ENCODE peak calls at places on chromosomes 1 and 21, in nine cellular contexts. One of them, this sample, is unnamed.
A peak's percentile ranks its signal among the peaks of the same experiment; 100 is the strongest.

GRCh38 chr1:186165303-186165702 is 209.8 kb downstream of the TPR start:
- DNase-seq in mammary epithelial cell: peak; percentile 75
- DNase-seq in sigmoid colon: no peak
- DNase-seq in H9: no peak
- DNase-seq in lung: no peak
- DNase-seq in naive thymus-derived CD4-positive, alpha-beta T cell: no peak
- DNase-seq in aorta: no peak
- DNase-seq in astrocyte: peak; percentile 48
- DNase-seq in cardiac muscle cell: no peak
- DNase-seq in this sample: no peak

GRCh38 chr1:212430416-212430815 is 2.3 kb upstream of the NENF start:
- DNase-seq in mammary epithelial cell: no peak
- DNase-seq in sigmoid colon: no peak
- DNase-seq in H9: no peak
- DNase-seq in lung: no peak
- DNase-seq in naive thymus-derived CD4-positive, alpha-beta T cell: no peak
- DNase-seq in aorta: no peak
- DNase-seq in astrocyte: peak; percentile 28
- DNase-seq in cardiac muscle cell: no peak
- DNase-seq in this sample: no peak

GRCh38 chr21:42073140-42074099 is 2.3 kb downstream of the UMODL1 start:
- DNase-seq in mammary epithelial cell: no peak
- DNase-seq in sigmoid colon: no peak
- DNase-seq in H9: no peak
- DNase-seq in lung: no peak
- DNase-seq in naive thymus-derived CD4-positive, alpha-beta T cell: no peak
- DNase-seq in aorta: no peak
- DNase-seq in astrocyte: no peak
- DNase-seq in cardiac muscle cell: no peak
- DNase-seq in this sample: no peak

GRCh38 chr1:29697391-29697780 is 461.1 kb downstream of the PTPRU start:
- DNase-seq in mammary epithelial cell: no peak
- DNase-seq in sigmoid colon: no peak
- DNase-seq in H9: no peak
- DNase-seq in lung: no peak
- DNase-seq in naive thymus-derived CD4-positive, alpha-beta T cell: no peak
- DNase-seq in aorta: no peak
- DNase-seq in astrocyte: no peak
- DNase-seq in cardiac muscle cell: no peak
- DNase-seq in this sample: no peak

GRCh38 chr1:169999357-169999756 is 75.1 kb downstream of the KIFAP3 start:
- DNase-seq in mammary epithelial cell: peak; percentile 84
- DNase-seq in sigmoid colon: no peak
- DNase-seq in H9: no peak
- DNase-seq in lung: no peak
- DNase-seq in naive thymus-derived CD4-positive, alpha-beta T cell: no peak
- DNase-seq in aorta: peak; percentile 49
- DNase-seq in astrocyte: peak; percentile 97
- DNase-seq in cardiac muscle cell: no peak
- DNase-seq in this sample: no peak

GRCh38 chr1:8516793-8517556 is 199.1 kb downstream of the SLC45A1 start:
- DNase-seq in mammary epithelial cell: no peak
- DNase-seq in sigmoid colon: no peak
- DNase-seq in H9: no peak
- DNase-seq in lung: no peak
- DNase-seq in naive thymus-derived CD4-positive, alpha-beta T cell: peak; percentile 28
- DNase-seq in aorta: no peak
- DNase-seq in astrocyte: peak; percentile 57
- DNase-seq in cardiac muscle cell: no peak
- DNase-seq in this sample: no peak

GRCh38 chr1:211551628-211552465 is 27.1 kb downstream of the SLC30A1 start:
- DNase-seq in mammary epithelial cell: peak; percentile 81
- DNase-seq in sigmoid colon: no peak
- DNase-seq in H9: no peak
- DNase-seq in lung: no peak
- DNase-seq in naive thymus-derived CD4-positive, alpha-beta T cell: no peak
- DNase-seq in aorta: peak; percentile 69
- DNase-seq in astrocyte: peak; percentile 79
- DNase-seq in cardiac muscle cell: no peak
- DNase-seq in this sample: peak; percentile 54

GRCh38 chr1:177571485-177572076 is 398.3 kb downstream of the SEC16B start:
- DNase-seq in mammary epithelial cell: no peak
- DNase-seq in sigmoid colon: no peak
- DNase-seq in H9: no peak
- DNase-seq in lung: no peak
- DNase-seq in naive thymus-derived CD4-positive, alpha-beta T cell: no peak
- DNase-seq in aorta: no peak
- DNase-seq in astrocyte: no peak
- DNase-seq in cardiac muscle cell: no peak
- DNase-seq in this sample: no peak

GRCh38 chr1:232704256-232704655 is 74.3 kb upstream of the SIPA1L2 start:
- DNase-seq in mammary epithelial cell: no peak
- DNase-seq in sigmoid colon: no peak
- DNase-seq in H9: no peak
- DNase-seq in lung: no peak
- DNase-seq in naive thymus-derived CD4-positive, alpha-beta T cell: no peak
- DNase-seq in aorta: no peak
- DNase-seq in astrocyte: no peak
- DNase-seq in cardiac muscle cell: no peak
- DNase-seq in this sample: no peak

GRCh38 chr1:198399452-198399851 is 141.0 kb downstream of the ATP6V1G3 start:
- DNase-seq in mammary epithelial cell: no peak
- DNase-seq in sigmoid colon: no peak
- DNase-seq in H9: no peak
- DNase-seq in lung: no peak
- DNase-seq in naive thymus-derived CD4-positive, alpha-beta T cell: no peak
- DNase-seq in aorta: no peak
- DNase-seq in astrocyte: peak; percentile 26
- DNase-seq in cardiac muscle cell: no peak
- DNase-seq in this sample: no peak

GRCh38 chr1:192609110-192610079 is 26.6 kb upstream of the RGS13 start:
- DNase-seq in mammary epithelial cell: no peak
- DNase-seq in sigmoid colon: peak; percentile 84
- DNase-seq in H9: no peak
- DNase-seq in lung: peak; percentile 36
- DNase-seq in naive thymus-derived CD4-positive, alpha-beta T cell: peak; percentile 80
- DNase-seq in aorta: peak; percentile 83
- DNase-seq in astrocyte: no peak
- DNase-seq in cardiac muscle cell: no peak
- DNase-seq in this sample: no peak

GRCh38 chr1:79044974-79045650 is 38.6 kb upstream of the ADGRL4 start:
- DNase-seq in mammary epithelial cell: no peak
- DNase-seq in sigmoid colon: no peak
- DNase-seq in H9: peak; percentile 66
- DNase-seq in lung: no peak
- DNase-seq in naive thymus-derived CD4-positive, alpha-beta T cell: no peak
- DNase-seq in aorta: peak; percentile 46
- DNase-seq in astrocyte: peak; percentile 20
- DNase-seq in cardiac muscle cell: peak; percentile 13
- DNase-seq in this sample: no peak

GRCh38 chr1:165452336-165453130 is 7.6 kb upstream of the RXRG start:
- DNase-seq in mammary epithelial cell: no peak
- DNase-seq in sigmoid colon: no peak
- DNase-seq in H9: no peak
- DNase-seq in lung: no peak
- DNase-seq in naive thymus-derived CD4-positive, alpha-beta T cell: no peak
- DNase-seq in aorta: no peak
- DNase-seq in astrocyte: no peak
- DNase-seq in cardiac muscle cell: peak; percentile 57
- DNase-seq in this sample: no peak

GRCh38 chr1:225879521-225880209 is 2.5 kb downstream of the TMEM63A start:
- DNase-seq in mammary epithelial cell: peak; percentile 40
- DNase-seq in sigmoid colon: no peak
- DNase-seq in H9: no peak
- DNase-seq in lung: no peak
- DNase-seq in naive thymus-derived CD4-positive, alpha-beta T cell: peak; percentile 15
- DNase-seq in aorta: peak; percentile 33
- DNase-seq in astrocyte: no peak
- DNase-seq in cardiac muscle cell: no peak
- DNase-seq in this sample: no peak

GRCh38 chr21:36790616-36791015 is 91.7 kb downstream of the SIM2 start:
- DNase-seq in mammary epithelial cell: no peak
- DNase-seq in sigmoid colon: no peak
- DNase-seq in H9: no peak
- DNase-seq in lung: no peak
- DNase-seq in naive thymus-derived CD4-positive, alpha-beta T cell: no peak
- DNase-seq in aorta: no peak
- DNase-seq in astrocyte: no peak
- DNase-seq in cardiac muscle cell: peak; percentile 7
- DNase-seq in this sample: no peak

GRCh38 chr1:68151690-68152089 is 80.6 kb downstream of the WLS start:
- DNase-seq in mammary epithelial cell: no peak
- DNase-seq in sigmoid colon: no peak
- DNase-seq in H9: no peak
- DNase-seq in lung: no peak
- DNase-seq in naive thymus-derived CD4-positive, alpha-beta T cell: no peak
- DNase-seq in aorta: no peak
- DNase-seq in astrocyte: no peak
- DNase-seq in cardiac muscle cell: no peak
- DNase-seq in this sample: no peak

GRCh38 chr1:183234660-183235476 is 48.8 kb downstream of the LAMC2 start:
- DNase-seq in mammary epithelial cell: peak; percentile 99
- DNase-seq in sigmoid colon: peak; percentile 92
- DNase-seq in H9: peak; percentile 70
- DNase-seq in lung: peak; percentile 51
- DNase-seq in naive thymus-derived CD4-positive, alpha-beta T cell: no peak
- DNase-seq in aorta: peak; percentile 78
- DNase-seq in astrocyte: peak; percentile 97
- DNase-seq in cardiac muscle cell: peak; percentile 57
- DNase-seq in this sample: peak; percentile 86
- H3K4me1 ChIP-seq in mammary epithelial cell: peaks cover 81% of the 10 kb centered on the region
- H3K4me1 ChIP-seq in sigmoid colon: no peaks in the 10 kb centered on the region
- H3K4me1 ChIP-seq in H9: peaks cover 10% of the 10 kb centered on the region
- H3K4me1 ChIP-seq in lung: peaks cover 3% of the 10 kb centered on the region
- H3K4me1 ChIP-seq in naive thymus-derived CD4-positive, alpha-beta T cell: no peaks in the 10 kb centered on the region
- H3K4me1 ChIP-seq in aorta: no peaks in the 10 kb centered on the region
- H3K4me1 ChIP-seq in astrocyte: peaks cover 36% of the 10 kb centered on the region
- H3K4me1 ChIP-seq in cardiac muscle cell: peaks cover 12% of the 10 kb centered on the region
- H3K4me1 ChIP-seq in this sample: peaks cover 46% of the 10 kb centered on the region

GRCh38 chr21:16071761-16072160 is 342.0 kb downstream of the USP25 start:
- DNase-seq in mammary epithelial cell: no peak
- DNase-seq in sigmoid colon: no peak
- DNase-seq in H9: no peak
- DNase-seq in lung: no peak
- DNase-seq in naive thymus-derived CD4-positive, alpha-beta T cell: no peak
- DNase-seq in aorta: no peak
- DNase-seq in astrocyte: no peak
- DNase-seq in cardiac muscle cell: no peak
- DNase-seq in this sample: no peak

GRCh38 chr21:16072176-16072575 is 342.4 kb downstream of the USP25 start:
- DNase-seq in mammary epithelial cell: no peak
- DNase-seq in sigmoid colon: no peak
- DNase-seq in H9: no peak
- DNase-seq in lung: no peak
- DNase-seq in naive thymus-derived CD4-positive, alpha-beta T cell: no peak
- DNase-seq in aorta: no peak
- DNase-seq in astrocyte: no peak
- DNase-seq in cardiac muscle cell: no peak
- DNase-seq in this sample: no peak

GRCh38 chr21:16074950-16075489 is 345.2 kb downstream of the USP25 start:
- DNase-seq in mammary epithelial cell: no peak
- DNase-seq in sigmoid colon: no peak
- DNase-seq in H9: no peak
- DNase-seq in lung: no peak
- DNase-seq in naive thymus-derived CD4-positive, alpha-beta T cell: no peak
- DNase-seq in aorta: no peak
- DNase-seq in astrocyte: no peak
- DNase-seq in cardiac muscle cell: no peak
- DNase-seq in this sample: no peak

GRCh38 chr21:16072692-16073091 is 342.9 kb downstream of the USP25 start:
- DNase-seq in mammary epithelial cell: no peak
- DNase-seq in sigmoid colon: peak; percentile 28
- DNase-seq in H9: no peak
- DNase-seq in lung: no peak
- DNase-seq in naive thymus-derived CD4-positive, alpha-beta T cell: no peak
- DNase-seq in aorta: no peak
- DNase-seq in astrocyte: peak; percentile 98
- DNase-seq in cardiac muscle cell: no peak
- DNase-seq in this sample: no peak

DNA sequence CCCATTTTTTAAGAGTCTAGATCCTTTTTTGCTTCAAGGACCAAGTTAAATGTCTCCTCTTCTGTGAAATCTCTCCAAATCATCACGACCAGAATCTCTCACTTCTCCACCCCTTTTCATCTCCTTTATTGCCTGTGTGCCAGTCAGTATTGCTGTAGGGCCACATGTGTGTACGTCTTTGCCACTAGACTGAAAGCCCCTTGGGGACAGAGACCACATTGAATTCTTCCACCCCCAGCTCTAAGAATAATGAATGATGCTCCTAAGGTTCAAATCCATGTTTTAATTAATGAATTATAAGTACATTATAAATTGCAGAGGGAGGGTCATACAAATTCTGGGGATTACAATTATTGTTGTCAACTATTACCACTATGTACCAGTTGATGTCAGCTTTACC is 343.8 kb downstream of the USP25 start:
- DNase-seq in mammary epithelial cell: no peak
- DNase-seq in sigmoid colon: no peak
- DNase-seq in H9: no peak
- DNase-seq in lung: no peak
- DNase-seq in naive thymus-derived CD4-positive, alpha-beta T cell: no peak
- DNase-seq in aorta: no peak
- DNase-seq in astrocyte: no peak
- DNase-seq in cardiac muscle cell: no peak
- DNase-seq in this sample: no peak
- H3K27ac ChIP-seq in mammary epithelial cell: no peak overlapping the region
- H3K27ac ChIP-seq in sigmoid colon: no peak overlapping the region
- H3K27ac ChIP-seq in H9: no peak overlapping the region
- H3K27ac ChIP-seq in lung: no peak overlapping the region
- H3K27ac ChIP-seq in naive thymus-derived CD4-positive, alpha-beta T cell: no peak overlapping the region
- H3K27ac ChIP-seq in aorta: no peak overlapping the region
- H3K27ac ChIP-seq in astrocyte: peak overlapping the region; percentile 83
- H3K27ac ChIP-seq in cardiac muscle cell: no peak overlapping the region
- H3K27ac ChIP-seq in this sample: no peak overlapping the region

DNA sequence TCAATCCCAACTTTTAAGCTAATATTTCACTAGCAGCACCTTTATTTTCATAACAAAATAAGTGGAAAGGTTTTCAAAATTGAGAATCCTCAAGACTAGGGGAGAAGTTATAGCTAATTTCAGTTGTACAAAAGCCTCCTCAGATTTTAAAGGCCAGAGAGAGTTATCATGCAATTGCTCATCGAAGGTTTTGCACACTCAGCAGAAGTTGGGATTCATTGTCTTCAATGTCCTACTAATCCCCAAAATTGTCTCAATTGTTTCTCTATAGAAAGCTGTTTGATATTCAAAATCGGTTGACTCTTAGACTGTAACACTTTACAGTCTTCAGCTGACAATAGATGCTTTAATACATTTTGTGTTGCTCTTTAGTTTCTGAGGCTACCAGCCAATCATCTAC is 170.7 kb upstream of the TNR start:
- DNase-seq in mammary epithelial cell: no peak
- DNase-seq in sigmoid colon: no peak
- DNase-seq in H9: no peak
- DNase-seq in lung: no peak
- DNase-seq in naive thymus-derived CD4-positive, alpha-beta T cell: no peak
- DNase-seq in aorta: no peak
- DNase-seq in astrocyte: no peak
- DNase-seq in cardiac muscle cell: no peak
- DNase-seq in this sample: no peak
- H3K27me3 ChIP-seq in mammary epithelial cell: no peaks in the 10 kb centered on the region
- H3K27me3 ChIP-seq in sigmoid colon: no peaks in the 10 kb centered on the region
- H3K27me3 ChIP-seq in H9: peaks cover 64% of the 10 kb centered on the region
- H3K27me3 ChIP-seq in lung: no peaks in the 10 kb centered on the region
- H3K27me3 ChIP-seq in naive thymus-derived CD4-positive, alpha-beta T cell: no peaks in the 10 kb centered on the region
- H3K27me3 ChIP-seq in aorta: no peaks in the 10 kb centered on the region
- H3K27me3 ChIP-seq in astrocyte: no peaks in the 10 kb centered on the region
- H3K27me3 ChIP-seq in cardiac muscle cell: no peaks in the 10 kb centered on the region
- H3K27me3 ChIP-seq in this sample: no peaks in the 10 kb centered on the region

GRCh38 chr1:224506141-224506814 is 71.7 kb upstream of the WDR26 start:
- DNase-seq in mammary epithelial cell: peak; percentile 41
- DNase-seq in sigmoid colon: no peak
- DNase-seq in H9: no peak
- DNase-seq in lung: no peak
- DNase-seq in naive thymus-derived CD4-positive, alpha-beta T cell: no peak
- DNase-seq in aorta: no peak
- DNase-seq in astrocyte: no peak
- DNase-seq in cardiac muscle cell: no peak
- DNase-seq in this sample: no peak
- H3K4me1 ChIP-seq in mammary epithelial cell: peaks cover 55% of the 10 kb centered on the region
- H3K4me1 ChIP-seq in sigmoid colon: no peaks in the 10 kb centered on the region
- H3K4me1 ChIP-seq in H9: peaks cover 3% of the 10 kb centered on the region
- H3K4me1 ChIP-seq in lung: peaks cover 16% of the 10 kb centered on the region
- H3K4me1 ChIP-seq in naive thymus-derived CD4-positive, alpha-beta T cell: peaks cover 7% of the 10 kb centered on the region
- H3K4me1 ChIP-seq in aorta: no peaks in the 10 kb centered on the region
- H3K4me1 ChIP-seq in astrocyte: peaks cover 32% of the 10 kb centered on the region
- H3K4me1 ChIP-seq in cardiac muscle cell: peaks cover 11% of the 10 kb centered on the region
- H3K4me1 ChIP-seq in this sample: peaks cover 28% of the 10 kb centered on the region